ENCODE peak calls at places on chromosomes 4 and X, in four cellular contexts. O, U, F and A are unnamed samples.

GRCh38 chr4:123649644-123650356 is 253.2 kb downstream of the SPRY1 start:
- DNase-seq in O (no peak), F (no peak), U (peak), A (no peak)

GRCh38 chrX:48683411-48683982 is at the start of gene WAS:
- DNase-seq in O (no peak), U (no peak), F (peak), A (no peak)

GRCh38 chr4:183468210-183469095 is 24.0 kb downstream of the CDKN2AIP start:
- DNase-seq in O (no peak), F (no peak), U (peak), A (no peak)

GRCh38 chr4:184420881-184421416 is 53.4 kb downstream of the IRF2 start:
- DNase-seq in F (peak), U (no peak), O (no peak), A (no peak)

GRCh38 chrX:12309040-12309732 is 170.9 kb downstream of the FRMPD4 start:
- DNase-seq in F (no peak), U (no peak), O (no peak), A (no peak)

GRCh38 chrX:3820170-3820569 is 106.7 kb upstream of the PRKX start:
- DNase-seq in O (no peak), F (no peak), U (no peak), A (no peak)

GRCh38 chr4:10808591-10808990 is 124.0 kb upstream of the CLNK start:
- DNase-seq in O (no peak), U (no peak), F (no peak), A (no peak)

GRCh38 chr4:147327322-147327721 is 153.6 kb upstream of the EDNRA start:
- DNase-seq in U (no peak), F (no peak), O (no peak), A (no peak)

GRCh38 chrX:132576945-132577344 is 88.1 kb upstream of the MBNL3 start:
- DNase-seq in U (no peak), O (no peak), F (no peak), A (no peak)

GRCh38 chr4:37748546-37748945 is 62.4 kb upstream of the RELL1 start:
- DNase-seq in O (no peak), F (no peak), U (no peak), A (no peak)

GRCh38 chr4:174255790-174256189 is 27.7 kb downstream of the FBXO8 start:
- DNase-seq in F (no peak), O (no peak), U (no peak), A (no peak)

GRCh38 chr4:181957088-181957487 is 286.1 kb upstream of the TENM3 start:
- DNase-seq in F (no peak), O (no peak), U (no peak), A (no peak)

GRCh38 chr4:68373513-68373912 is 23.6 kb upstream of the YTHDC1 start:
- DNase-seq in O (no peak), U (no peak), F (no peak), A (peak)

GRCh38 chrX:129606918-129607317 is 47.8 kb downstream of the APLN start:
- DNase-seq in U (peak), F (peak), O (peak), A (peak)

GRCh38 chr4:102832105-102832504 is 4.8 kb upstream of the UBE2D3 start:
- DNase-seq in O (no peak), F (no peak), U (no peak), A (no peak)

GRCh38 chr4:8269535-8270417 is at the start of gene HTRA3:
- DNase-seq in F (no peak), U (no peak), O (no peak), A (no peak)

GRCh38 chr4:82892467-82892802 is 1.5 kb upstream of the SEC31A start:
- DNase-seq in F (no peak), O (no peak), U (no peak), A (no peak)

GRCh38 chrX:84188320-84188834 is 378 bp upstream of the RPS6KA6 start:
- DNase-seq in U (no peak), O (no peak), F (no peak), A (peak)

GRCh38 chrX:23904096-23904495 is 3.6 kb downstream of the APOO start:
- DNase-seq in F (no peak), U (no peak), O (peak), A (no peak)

GRCh38 chr4:153785830-153786721 is 2.8 kb downstream of the SFRP2 start:
- DNase-seq in F (no peak), U (peak), O (no peak), A (peak)

GRCh38 chrX:119816300-119816699 is 24.9 kb upstream of the RPL39 start:
- DNase-seq in F (no peak), O (no peak), U (no peak), A (no peak)

GRCh38 chr4:7795983-7796382 is 143.7 kb downstream of the AFAP1 start:
- DNase-seq in F (no peak), O (no peak), U (no peak), A (peak)

GRCh38 chr4:150181536-150181935 is 103.3 kb downstream of the DCLK2 start:
- DNase-seq in U (no peak), F (no peak), O (no peak), A (peak)

GRCh38 chr4:77100234-77100633 is 24.4 kb upstream of the CCNI start:
- DNase-seq in O (no peak), F (no peak), U (no peak), A (no peak)

DNA sequence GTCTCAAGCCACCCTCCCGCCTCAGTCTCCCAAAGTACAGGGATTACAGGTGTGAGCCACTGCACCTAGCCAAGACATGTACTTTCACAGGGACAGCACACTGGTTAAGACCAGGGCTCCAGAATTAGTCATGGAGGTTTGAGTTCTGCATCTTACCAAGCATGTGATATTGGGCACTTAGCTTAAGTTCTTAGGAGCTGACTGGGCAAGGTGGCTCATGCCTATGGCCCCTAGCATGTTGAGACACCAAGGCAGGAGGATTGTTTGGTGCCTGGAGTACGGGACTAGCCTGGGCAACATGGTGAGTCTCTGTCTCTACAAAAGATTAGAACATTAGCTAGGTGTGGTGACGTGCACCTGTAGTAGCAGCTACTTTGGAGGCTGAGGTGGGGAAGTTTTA is 2.6 kb upstream of the TMEM192 start:
- DNase-seq in U (no peak), F (no peak), O (no peak), A (no peak)
- TF ChIP-seq ZBTB33 in U (no peak), F (no peak), O (no peak), A (no peak)

GRCh38 chr4:141587897-141588296 is 48.5 kb upstream of the IL15 start:
- DNase-seq in F (no peak), O (no peak), U (no peak), A (no peak)
- TF ChIP-seq TAF1 in F (no peak), O (no peak), U (no peak), A (no peak)

GRCh38 chr4:157151711-157152110 is 68.8 kb upstream of the GRIA2 start:
- DNase-seq in F (no peak), U (no peak), O (no peak), A (no peak)
- TF ChIP-seq ZBTB33 in F (no peak), U (no peak), O (no peak), A (no peak)

DNA sequence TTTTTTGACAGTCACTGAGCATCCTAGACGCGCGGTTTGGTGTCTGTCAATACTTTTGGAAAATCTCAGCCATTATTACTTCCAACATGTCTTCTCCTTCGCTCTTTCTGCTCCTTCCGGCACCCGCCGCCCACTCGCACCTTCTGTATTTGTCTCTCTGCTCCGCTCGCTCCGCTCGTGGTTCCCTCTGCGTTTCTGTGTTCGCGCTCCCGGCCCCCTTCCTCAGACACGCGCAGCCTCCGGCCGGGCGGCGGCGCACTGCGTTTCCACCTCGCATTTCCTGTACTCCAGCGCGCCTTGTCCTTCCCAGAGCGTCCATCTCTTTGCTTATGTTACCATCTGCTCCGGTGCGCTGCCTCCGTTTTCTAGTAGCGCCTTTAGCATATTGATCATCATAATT is 21.1 kb downstream of the PDE6B start:
- DNase-seq in U (no peak), F (no peak), O (peak), A (no peak)
- TF ChIP-seq TAF1 in U (no peak), F (no peak), O (no peak), A (no peak)